ENCODE peak calls at places on chromosomes 5 and 9, in six cellular contexts. One of them, this sample, is unnamed.

GRCh38 chr5:112863549-112863948 is 2.5 kb downstream of the SRP19 start:
- DNase-seq in stimulated activated CD8-positive, alpha-beta memory T cell treated with anti-CD3 and anti-CD28 coated beads, Interleukin-4, amount 100 ng/mL, for 4 hours: no peak
- DNase-seq in Calu3: no peak
- DNase-seq in NCI-H774: no peak
- DNase-seq in kidney tubule cell: peak; percentile 14
- DNase-seq in CD4-positive, CD25-positive, alpha-beta regulatory T cell: no peak
- DNase-seq in this sample: no peak

GRCh38 chr5:81359108-81359507 is 34.8 kb downstream of the ACOT12 start:
- DNase-seq in NCI-H774: no peak
- DNase-seq in Calu3: no peak
- DNase-seq in CD4-positive, CD25-positive, alpha-beta regulatory T cell: no peak
- DNase-seq in stimulated activated CD8-positive, alpha-beta memory T cell treated with anti-CD3 and anti-CD28 coated beads, Interleukin-4, amount 100 ng/mL, for 4 hours: no peak
- DNase-seq in kidney tubule cell: peak; percentile 37
- DNase-seq in this sample: no peak

GRCh38 chr5:59164041-59164830 is 581.4 kb downstream of the RAB3C start:
- DNase-seq in kidney tubule cell: no peak
- DNase-seq in Calu3: no peak
- DNase-seq in CD4-positive, CD25-positive, alpha-beta regulatory T cell: no peak
- DNase-seq in NCI-H774: no peak
- DNase-seq in stimulated activated CD8-positive, alpha-beta memory T cell treated with anti-CD3 and anti-CD28 coated beads, Interleukin-4, amount 100 ng/mL, for 4 hours: no peak
- DNase-seq in this sample: no peak

GRCh38 chr5:132219981-132220380 is 7.7 kb downstream of the P4HA2 start:
- DNase-seq in CD4-positive, CD25-positive, alpha-beta regulatory T cell: no peak
- DNase-seq in Calu3: no peak
- DNase-seq in stimulated activated CD8-positive, alpha-beta memory T cell treated with anti-CD3 and anti-CD28 coated beads, Interleukin-4, amount 100 ng/mL, for 4 hours: no peak
- DNase-seq in NCI-H774: no peak
- DNase-seq in kidney tubule cell: no peak
- DNase-seq in this sample: no peak

GRCh38 chr9:33452828-33453271 is 5.5 kb upstream of the AQP3 start:
- DNase-seq in stimulated activated CD8-positive, alpha-beta memory T cell treated with anti-CD3 and anti-CD28 coated beads, Interleukin-4, amount 100 ng/mL, for 4 hours: no peak
- DNase-seq in kidney tubule cell: peak; percentile 87
- DNase-seq in NCI-H774: no peak
- DNase-seq in CD4-positive, CD25-positive, alpha-beta regulatory T cell: peak; percentile 71
- DNase-seq in Calu3: peak; percentile 77
- DNase-seq in this sample: no peak

GRCh38 chr5:107878676-107879075 is 207.9 kb upstream of the EFNA5 start:
- DNase-seq in kidney tubule cell: no peak
- DNase-seq in NCI-H774: no peak
- DNase-seq in Calu3: no peak
- DNase-seq in stimulated activated CD8-positive, alpha-beta memory T cell treated with anti-CD3 and anti-CD28 coated beads, Interleukin-4, amount 100 ng/mL, for 4 hours: no peak
- DNase-seq in CD4-positive, CD25-positive, alpha-beta regulatory T cell: no peak
- DNase-seq in this sample: no peak

GRCh38 chr5:137146402-137146889 is 352.7 kb downstream of the SPOCK1 start:
- DNase-seq in NCI-H774: no peak
- DNase-seq in CD4-positive, CD25-positive, alpha-beta regulatory T cell: no peak
- DNase-seq in stimulated activated CD8-positive, alpha-beta memory T cell treated with anti-CD3 and anti-CD28 coated beads, Interleukin-4, amount 100 ng/mL, for 4 hours: no peak
- DNase-seq in Calu3: peak; percentile 69
- DNase-seq in kidney tubule cell: peak; percentile 99
- DNase-seq in this sample: no peak

GRCh38 chr5:126003309-126003708 is 419.9 kb upstream of the GRAMD2B start:
- DNase-seq in Calu3: no peak
- DNase-seq in CD4-positive, CD25-positive, alpha-beta regulatory T cell: no peak
- DNase-seq in NCI-H774: no peak
- DNase-seq in stimulated activated CD8-positive, alpha-beta memory T cell treated with anti-CD3 and anti-CD28 coated beads, Interleukin-4, amount 100 ng/mL, for 4 hours: no peak
- DNase-seq in kidney tubule cell: peak; percentile 8
- DNase-seq in this sample: no peak

GRCh38 chr5:135179308-135179980 is 145.4 kb upstream of the PITX1 start:
- DNase-seq in NCI-H774: peak; percentile 72
- DNase-seq in Calu3: no peak
- DNase-seq in kidney tubule cell: no peak
- DNase-seq in stimulated activated CD8-positive, alpha-beta memory T cell treated with anti-CD3 and anti-CD28 coated beads, Interleukin-4, amount 100 ng/mL, for 4 hours: no peak
- DNase-seq in CD4-positive, CD25-positive, alpha-beta regulatory T cell: no peak
- DNase-seq in this sample: no peak

GRCh38 chr9:136527131-136527530 is 18.7 kb downstream of the NOTCH1 start:
- DNase-seq in kidney tubule cell: no peak
- DNase-seq in Calu3: no peak
- DNase-seq in NCI-H774: peak; percentile 69
- DNase-seq in CD4-positive, CD25-positive, alpha-beta regulatory T cell: no peak
- DNase-seq in stimulated activated CD8-positive, alpha-beta memory T cell treated with anti-CD3 and anti-CD28 coated beads, Interleukin-4, amount 100 ng/mL, for 4 hours: no peak
- DNase-seq in this sample: no peak

GRCh38 chr9:114852050-114852594 is 46.3 kb upstream of the TNFSF15 start:
- DNase-seq in NCI-H774: no peak
- DNase-seq in CD4-positive, CD25-positive, alpha-beta regulatory T cell: no peak
- DNase-seq in Calu3: peak; percentile 4
- DNase-seq in stimulated activated CD8-positive, alpha-beta memory T cell treated with anti-CD3 and anti-CD28 coated beads, Interleukin-4, amount 100 ng/mL, for 4 hours: no peak
- DNase-seq in kidney tubule cell: no peak
- DNase-seq in this sample: peak; percentile 47

GRCh38 chr9:89883401-89884341 is 278.9 kb downstream of the GADD45G start:
- DNase-seq in kidney tubule cell: no peak
- DNase-seq in CD4-positive, CD25-positive, alpha-beta regulatory T cell: no peak
- DNase-seq in Calu3: no peak
- DNase-seq in stimulated activated CD8-positive, alpha-beta memory T cell treated with anti-CD3 and anti-CD28 coated beads, Interleukin-4, amount 100 ng/mL, for 4 hours: no peak
- DNase-seq in NCI-H774: no peak
- DNase-seq in this sample: no peak

This sample was measured in SIG-M5.